ENCODE peak calls at places on chromosomes 6 and 20, in eight cellular contexts. D is MM.1S, E is IMR-90, K is fibroblast of lung, N is HCT116, P is H9, G is PC-3, A is GM12878. W is an unnamed sample.

GRCh38 chr20:8116067-8116811 is 15.8 kb upstream of the PLCB1 start:
- DNase-seq in D (no peak), E (peak), K (peak), N (no peak), P (no peak), G (no peak), A (no peak), W (no peak)

GRCh38 chr6:43119456-43119855 is 43.3 kb downstream of the PTK7 start:
- DNase-seq in D (no peak), E (no peak), K (peak), N (no peak), P (no peak), G (no peak), A (no peak), W (no peak)

GRCh38 chr6:37058084-37058586 is 52.7 kb downstream of the FGD2 start:
- DNase-seq in D (no peak), E (peak), K (peak), N (no peak), P (no peak), G (peak), A (no peak), W (no peak)

GRCh38 chr6:39225543-39225942 is 3.7 kb downstream of the KCNK5 start:
- DNase-seq in D (no peak), E (no peak), K (no peak), N (no peak), P (peak), G (no peak), A (no peak), W (peak)

GRCh38 chr6:75243333-75244062 is at the start of gene COX7A2:
- DNase-seq in D (peak), E (peak), K (peak), N (peak), P (peak), G (peak), A (peak), W (peak)

GRCh38 chr6:145749632-145750031 is 14.3 kb upstream of the EPM2A start:
- DNase-seq in D (peak), E (peak), K (peak), N (no peak), P (no peak), G (peak), A (no peak), W (no peak)

GRCh38 chr6:16256781-16257180 is 18.4 kb downstream of the GMPR start:
- DNase-seq in D (no peak), E (no peak), K (no peak), N (no peak), P (no peak), G (no peak), A (no peak), W (no peak)

GRCh38 chr6:449486-450419 is 58.2 kb downstream of the IRF4 start:
- DNase-seq in D (no peak), E (no peak), K (no peak), N (no peak), P (peak), G (no peak), A (no peak), W (no peak)

GRCh38 chr6:71965404-71965803 is 79.1 kb downstream of the RIMS1 start:
- DNase-seq in D (no peak), E (no peak), K (no peak), N (no peak), P (no peak), G (no peak), A (no peak), W (no peak)

GRCh38 chr6:66964216-66964615 is 1257.2 kb upstream of the EYS start:
- DNase-seq in D (no peak), E (no peak), K (no peak), N (no peak), P (no peak), G (peak), A (no peak), W (no peak)

GRCh38 chr20:22663528-22664025 is 79.2 kb upstream of the FOXA2 start:
- DNase-seq in D (no peak), E (no peak), K (no peak), N (no peak), P (peak), G (no peak), A (no peak), W (peak)

GRCh38 chr6:82246802-82247633 is 526 bp downstream of the IBTK start:
- DNase-seq in D (peak), E (peak), K (peak), N (peak), P (peak), G (peak), A (no peak), W (peak)

GRCh38 chr20:24764825-24765224 is 184.2 kb upstream of the CST7 start:
- DNase-seq in D (no peak), E (no peak), K (no peak), N (no peak), P (peak), G (no peak), A (no peak), W (peak)

GRCh38 chr6:84462697-84463096 is 235.3 kb upstream of the CEP162 start:
- DNase-seq in D (no peak), E (peak), K (peak), N (no peak), P (no peak), G (peak), A (no peak), W (no peak)

GRCh38 chr20:4297141-4297826 is 281.9 kb upstream of the RNF24 start:
- DNase-seq in D (no peak), E (peak), K (peak), N (no peak), P (no peak), G (no peak), A (no peak), W (peak)

GRCh38 chr6:20117474-20117873 is 94.8 kb downstream of the MBOAT1 start:
- DNase-seq in D (no peak), E (peak), K (no peak), N (no peak), P (peak), G (peak), A (no peak), W (peak)

GRCh38 chr6:158040051-158040803 is 58.6 kb downstream of the SYNJ2 start:
- DNase-seq in D (no peak), E (peak), K (peak), N (peak), P (no peak), G (peak), A (peak), W (no peak)

GRCh38 chr6:15969236-15969778 is 159.6 kb upstream of the MYLIP start:
- DNase-seq in D (no peak), E (no peak), K (no peak), N (no peak), P (no peak), G (no peak), A (no peak), W (no peak)

GRCh38 chr20:31811796-31812728 is 7.1 kb upstream of the MYLK2 start:
- DNase-seq in D (no peak), E (peak), K (peak), N (no peak), P (no peak), G (no peak), A (no peak), W (no peak)

GRCh38 chr20:21396921-21397340 is 395 bp downstream of the NKX2-4 start:
- DNase-seq in D (no peak), E (no peak), K (no peak), N (no peak), P (peak), G (no peak), A (no peak), W (peak)

GRCh38 chr20:5643936-5644335 is 106.3 kb upstream of the SHLD1 start:
- DNase-seq in D (no peak), E (no peak), K (no peak), N (no peak), P (no peak), G (peak), A (no peak), W (no peak)

GRCh38 chr6:101393291-101394251 is at the start of gene GRIK2:
- DNase-seq in D (peak), E (peak), K (no peak), N (no peak), P (peak), G (peak), A (no peak), W (peak)

GRCh38 chr20:53942973-53943372 is 127.4 kb downstream of the BCAS1 start:
- DNase-seq in D (no peak), E (no peak), K (no peak), N (no peak), P (no peak), G (no peak), A (no peak), W (no peak)

GRCh38 chr20:11267131-11267761 is 593.4 kb upstream of the JAG1 start:
- DNase-seq in D (no peak), E (peak), K (peak), N (peak), P (peak), G (peak), A (peak), W (peak)

GRCh38 chr20:58889334-58890072 is 37.0 kb downstream of the GNAS start:
- DNase-seq in D (no peak), E (no peak), K (peak), N (no peak), P (no peak), G (no peak), A (no peak), W (no peak)

GRCh38 chr6:130364224-130364780 is 1.5 kb upstream of the TMEM200A start:
- DNase-seq in D (no peak), E (no peak), K (no peak), N (no peak), P (no peak), G (no peak), A (no peak), W (no peak)

GRCh38 chr6:111761783-111762312 is 111.4 kb downstream of the FYN start:
- DNase-seq in D (no peak), E (peak), K (no peak), N (no peak), P (no peak), G (no peak), A (no peak), W (no peak)

GRCh38 chr20:33668087-33668790 is 1.5 kb downstream of the ACTL10 start:
- DNase-seq in D (no peak), E (no peak), K (no peak), N (no peak), P (no peak), G (no peak), A (no peak), W (peak)
- TF ChIP-seq CTCF in D (no peak), E (peak), K (peak), N (no peak), P (peak), G (peak), A (peak), W (no peak)

GRCh38 chr6:110485461-110485860 is 9.0 kb upstream of the SLC22A16 start:
- DNase-seq in D (no peak), E (no peak), K (no peak), N (no peak), P (no peak), G (no peak), A (no peak), W (peak)
- H3K9ac ChIP-seq in D (no peak), E (no peak), K (no peak), N (no peak), P (no peak), G (no peak), A (no peak), W (no peak)

GRCh38 chr6:91166271-91166670 is 579.4 kb upstream of the MAP3K7 start:
- DNase-seq in D (no peak), E (no peak), K (no peak), N (no peak), P (no peak), G (peak), A (no peak), W (no peak)

GRCh38 chr6:91173651-91174050 is 586.8 kb upstream of the MAP3K7 start:
- DNase-seq in D (no peak), E (no peak), K (no peak), N (no peak), P (no peak), G (no peak), A (no peak), W (no peak)

GRCh38 chr6:91164105-91164504 is 577.2 kb upstream of the MAP3K7 start:
- DNase-seq in D (no peak), E (no peak), K (no peak), N (no peak), P (no peak), G (no peak), A (no peak), W (no peak)

GRCh38 chr6:91167846-91168245 is 581.0 kb upstream of the MAP3K7 start:
- DNase-seq in D (no peak), E (no peak), K (no peak), N (no peak), P (no peak), G (no peak), A (no peak), W (peak)
- TF ChIP-seq CTCF in D (no peak), E (no peak), K (peak), N (no peak), P (peak), G (no peak), A (no peak), W (peak)

DNA sequence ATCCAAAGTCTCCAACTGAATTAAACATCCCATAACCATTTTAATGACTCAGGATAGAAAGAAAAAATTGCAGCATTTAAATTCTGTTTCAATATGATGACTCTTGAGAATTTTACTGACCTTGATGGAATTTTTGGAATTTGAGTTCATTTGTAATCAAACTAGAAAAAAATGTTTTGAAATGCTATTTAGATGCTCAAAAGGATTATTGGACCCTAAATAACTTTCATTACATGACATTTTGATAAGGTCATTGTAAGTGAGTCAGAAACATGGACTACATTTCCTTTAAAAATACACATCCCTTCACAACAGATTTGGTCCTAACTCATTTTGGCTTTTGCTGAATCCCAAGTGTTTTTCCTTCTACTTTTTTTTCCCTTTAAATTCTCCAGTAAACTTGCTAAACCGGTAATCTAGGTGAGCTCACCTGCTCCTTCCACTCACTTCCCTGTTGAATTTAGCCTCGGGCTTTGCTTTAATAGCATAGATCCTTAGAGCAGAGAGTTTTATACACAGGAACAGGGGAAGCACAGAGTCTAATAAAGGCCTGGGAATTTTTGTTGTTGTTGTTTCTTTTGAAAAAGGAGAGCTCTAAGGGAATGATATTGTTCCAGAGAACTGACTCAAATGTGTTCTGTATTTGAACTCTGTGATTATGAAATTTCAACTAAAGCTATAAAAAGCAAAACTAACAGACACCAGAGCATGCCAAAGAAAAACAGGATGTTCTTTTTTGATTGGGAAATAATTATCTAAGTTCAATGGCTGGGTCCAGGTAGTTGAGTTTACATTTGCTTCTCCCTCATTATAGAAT is 1088.3 kb upstream of the CITED2 start:
- DNase-seq in D (no peak), E (peak), K (peak), N (peak), P (no peak), G (peak), A (no peak), W (no peak)
- H3K9ac ChIP-seq in D (no peak), E (peak), K (no peak), N (no peak), P (no peak), G (peak), A (no peak), W (no peak)

GRCh38 chr6:55524441-55524840 is 54.6 kb downstream of the HMGCLL1 start:
- DNase-seq in D (no peak), E (no peak), K (no peak), N (no peak), P (no peak), G (no peak), A (no peak), W (no peak)

GRCh38 chr6:55531496-55531895 is 47.5 kb downstream of the HMGCLL1 start:
- DNase-seq in D (no peak), E (no peak), K (no peak), N (no peak), P (no peak), G (no peak), A (no peak), W (no peak)

GRCh38 chr6:55528624-55529023 is 50.4 kb downstream of the HMGCLL1 start:
- DNase-seq in D (peak), E (peak), K (peak), N (peak), P (no peak), G (peak), A (peak), W (peak)
- TF ChIP-seq CTCF in D (peak), E (peak), K (peak), N (peak), P (peak), G (peak), A (peak), W (peak)

W was measured in endodermal cell.